ENCODE peak calls at places on chromosomes 16 and 17, in five cellular contexts. L is NCI-H1092; Q is Caki2; I is activated T-helper 9 cell treated with anti-CD3 and anti-CD28 coated beads, Interleukin-2, amount 50 U/mL, for 16 hours; N is SJSA1. P is an unnamed sample.

GRCh38 chr17:27554152-27554551 is 76.8 kb upstream of the LGALS9 start:
- DNase-seq in L (no peak), Q (no peak), I (no peak), N (no peak), P (no peak)

GRCh38 chr16:46620265-46621005 is 744 bp downstream of the SHCBP1 start:
- DNase-seq in L (no peak), Q (peak), I (no peak), N (no peak), P (no peak)

GRCh38 chr17:45371414-45372324 is 54.8 kb upstream of the MAP3K14 start:
- DNase-seq in L (no peak), Q (peak), I (peak), N (peak), P (peak)

GRCh38 chr16:9465150-9465549 is 373.7 kb downstream of the HAPSTR1 start:
- DNase-seq in L (no peak), Q (no peak), I (no peak), N (no peak), P (no peak)

GRCh38 chr17:59846391-59847165 is 46.2 kb downstream of the TUBD1 start:
- DNase-seq in L (no peak), Q (peak), I (no peak), N (no peak), P (peak)

GRCh38 chr16:23595246-23595950 is 718 bp downstream of the NDUFAB1 start:
- DNase-seq in L (no peak), Q (peak), I (no peak), N (no peak), P (no peak)

GRCh38 chr17:57672971-57673370 is 72.1 kb downstream of the CCDC182 start:
- DNase-seq in L (no peak), Q (no peak), I (no peak), N (peak), P (no peak)

GRCh38 chr16:19410435-19411153 is 7.1 kb upstream of the TMC5 start:
- DNase-seq in L (peak), Q (peak), I (no peak), N (no peak), P (peak)

GRCh38 chr16:63695347-63695746 is 1426.5 kb downstream of the CDH11 start:
- DNase-seq in L (no peak), Q (no peak), I (no peak), N (no peak), P (no peak)

GRCh38 chr16:48384982-48385271 is 286 bp downstream of the SIAH1 start:
- DNase-seq in L (no peak), Q (no peak), I (no peak), N (no peak), P (no peak)

GRCh38 chr16:66357523-66357928 is 9.0 kb upstream of the CDH5 start:
- DNase-seq in L (peak), Q (peak), I (no peak), N (peak), P (no peak)

GRCh38 chr17:73759324-73760185 is 115.3 kb upstream of the SDK2 start:
- DNase-seq in L (peak), Q (no peak), I (no peak), N (no peak), P (no peak)

GRCh38 chr17:35825206-35825605 is 15.9 kb downstream of the TAF15 start:
- DNase-seq in L (no peak), Q (no peak), I (no peak), N (no peak), P (no peak)

GRCh38 chr17:34902761-34903325 is 58.4 kb downstream of the CCT6B start:
- DNase-seq in L (no peak), Q (no peak), I (no peak), N (no peak), P (no peak)

GRCh38 chr17:74568116-74568873 is 986 bp upstream of the CD300H start:
- DNase-seq in L (no peak), Q (no peak), I (no peak), N (no peak), P (no peak)

GRCh38 chr16:48393843-48394703 is 8.9 kb upstream of the SIAH1 start:
- DNase-seq in L (no peak), Q (no peak), I (no peak), N (no peak), P (no peak)

GRCh38 chr16:87382023-87382785 is 1.4 kb downstream of the FBXO31 start:
- DNase-seq in L (no peak), Q (no peak), I (no peak), N (no peak), P (no peak)

GRCh38 chr17:72359811-72360210 is 239.0 kb downstream of the SOX9 start:
- DNase-seq in L (no peak), Q (no peak), I (no peak), N (no peak), P (no peak)